ENCODE peak calls at places on chromosomes 4 and X, in five cellular contexts. Y is HL-60, O is tibial artery, H is sigmoid colon, M is lung. J is an unnamed sample.

GRCh38 chr4:56049428-56050212 is 100.9 kb downstream of the CEP135 start:
- DNase-seq in Y (peak), O (no peak), H (no peak), M (no peak), J (no peak)

GRCh38 chr4:116880625-116881024 is 204.8 kb downstream of the TRAM1L1 start:
- DNase-seq in Y (peak), O (no peak), H (no peak), M (no peak), J (no peak)

GRCh38 chr4:174154455-174154854 is 129.0 kb downstream of the FBXO8 start:
- DNase-seq in Y (no peak), O (no peak), H (peak), M (no peak), J (no peak)

GRCh38 chr4:155025762-155026457 is 182.5 kb upstream of the NPY2R start:
- DNase-seq in Y (peak), O (no peak), H (no peak), M (peak), J (no peak)

GRCh38 chrX:50211510-50211909 is 6.9 kb downstream of the CCNB3 start:
- DNase-seq in Y (peak), O (no peak), H (no peak), M (no peak), J (no peak)

GRCh38 chr4:130053723-130054122 is 957.8 kb downstream of the C4orf33 start:
- DNase-seq in Y (no peak), O (no peak), H (no peak), M (no peak), J (no peak)

GRCh38 chr4:134627386-134627785 is 425.8 kb upstream of the PABPC4L start:
- DNase-seq in Y (no peak), O (no peak), H (no peak), M (no peak), J (no peak)

GRCh38 chr4:71456841-71457240 is 118.0 kb downstream of the SLC4A4 start:
- DNase-seq in Y (no peak), O (no peak), H (no peak), M (no peak), J (no peak)

GRCh38 chr4:140641105-140641555 is 72.4 kb upstream of the UCP1 start:
- DNase-seq in Y (no peak), O (no peak), H (no peak), M (no peak), J (no peak)

GRCh38 chr4:60589425-60589824 is 610.7 kb upstream of the ADGRL3 start:
- DNase-seq in Y (no peak), O (no peak), H (no peak), M (no peak), J (no peak)

GRCh38 chr4:5638316-5638715 is 70.0 kb downstream of the EVC2 start:
- DNase-seq in Y (no peak), O (no peak), H (no peak), M (no peak), J (no peak)

GRCh38 chr4:126028871-126029270 is 714.1 kb downstream of the FAT4 start:
- DNase-seq in Y (no peak), O (no peak), H (no peak), M (no peak), J (no peak)

GRCh38 chr4:155544547-155544946 is 122.1 kb upstream of the GUCY1A1 start:
- DNase-seq in Y (no peak), O (no peak), H (peak), M (no peak), J (no peak)

GRCh38 chr4:75432683-75433082 is 81.5 kb downstream of the RCHY1 start:
- DNase-seq in Y (peak), O (no peak), H (no peak), M (no peak), J (no peak)

GRCh38 chr4:49032440-49033161 is 46.5 kb downstream of the CWH43 start:
- DNase-seq in Y (peak), O (no peak), H (no peak), M (no peak), J (no peak)

GRCh38 chrX:80817002-80817401 is 7.3 kb upstream of the BRWD3 start:
- DNase-seq in Y (no peak), O (no peak), H (no peak), M (no peak), J (no peak)

GRCh38 chr4:30802622-30803323 is 82.6 kb downstream of the PCDH7 start:
- DNase-seq in Y (no peak), O (no peak), H (no peak), M (no peak), J (no peak)

GRCh38 chrX:79630033-79631009 is 263.2 kb upstream of the ITM2A start:
- DNase-seq in Y (no peak), O (no peak), H (no peak), M (no peak), J (no peak)

GRCh38 chrX:13742397-13743176 is 8.0 kb downstream of the OFD1 start:
- DNase-seq in Y (peak), O (no peak), H (no peak), M (no peak), J (no peak)

GRCh38 chrX:49309401-49309981 is 6.0 kb downstream of the GAGE10 start:
- DNase-seq in Y (no peak), O (no peak), H (no peak), M (no peak), J (peak)

GRCh38 chr4:89562715-89563114 is 255.1 kb upstream of the GPRIN3 start:
- DNase-seq in Y (no peak), O (no peak), H (no peak), M (no peak), J (no peak)

GRCh38 chr4:39319678-39320077 is 46.5 kb downstream of the RFC1 start:
- DNase-seq in Y (no peak), O (no peak), H (no peak), M (no peak), J (no peak)

GRCh38 chr4:4542824-4543485 is 1.1 kb upstream of the STX18 start:
- DNase-seq in Y (no peak), O (no peak), H (no peak), M (no peak), J (no peak)

GRCh38 chrX:52353838-52354237 is 15.0 kb upstream of the XAGE2 start:
- DNase-seq in Y (no peak), O (no peak), H (no peak), M (no peak), J (no peak)

GRCh38 chrX:84865113-84865512 is 138.6 kb upstream of the APOOL start:
- DNase-seq in Y (no peak), O (no peak), H (no peak), M (no peak), J (no peak)

GRCh38 chr4:90950385-90950841 is 823.2 kb downstream of the CCSER1 start:
- DNase-seq in Y (no peak), O (no peak), H (no peak), M (no peak), J (no peak)

GRCh38 chr4:181684310-181684709 is 558.9 kb upstream of the TENM3 start:
- DNase-seq in Y (no peak), O (no peak), H (no peak), M (no peak), J (no peak)
- H3K27ac ChIP-seq in Y (no peak), O (no peak), H (no peak), M (no peak), J (no peak)

GRCh38 chr4:24857996-24858395 is 54.8 kb downstream of the CCDC149 start:
- DNase-seq in Y (no peak), O (no peak), H (no peak), M (no peak), J (no peak)
- H3K27ac ChIP-seq in Y (no peak), O (peak), H (peak), M (peak), J (peak)

GRCh38 chrX:17595456-17596035 is 141.7 kb upstream of the SCML1 start:
- DNase-seq in Y (no peak), O (no peak), H (no peak), M (no peak), J (no peak)

GRCh38 chrX:17590892-17591740 is 146.2 kb upstream of the SCML1 start:
- DNase-seq in Y (peak), O (peak), H (peak), M (peak), J (peak)

GRCh38 chrX:17588303-17588702 is 149.0 kb upstream of the SCML1 start:
- DNase-seq in Y (no peak), O (no peak), H (no peak), M (no peak), J (no peak)

GRCh38 chrX:17591741-17592110 is 145.6 kb upstream of the SCML1 start:
- DNase-seq in Y (no peak), O (no peak), H (no peak), M (no peak), J (no peak)

GRCh38 chrX:17592117-17592516 is 145.2 kb upstream of the SCML1 start:
- DNase-seq in Y (no peak), O (no peak), H (no peak), M (no peak), J (no peak)
- H3K27ac ChIP-seq in Y (no peak), O (peak), H (peak), M (no peak), J (no peak)

DNA sequence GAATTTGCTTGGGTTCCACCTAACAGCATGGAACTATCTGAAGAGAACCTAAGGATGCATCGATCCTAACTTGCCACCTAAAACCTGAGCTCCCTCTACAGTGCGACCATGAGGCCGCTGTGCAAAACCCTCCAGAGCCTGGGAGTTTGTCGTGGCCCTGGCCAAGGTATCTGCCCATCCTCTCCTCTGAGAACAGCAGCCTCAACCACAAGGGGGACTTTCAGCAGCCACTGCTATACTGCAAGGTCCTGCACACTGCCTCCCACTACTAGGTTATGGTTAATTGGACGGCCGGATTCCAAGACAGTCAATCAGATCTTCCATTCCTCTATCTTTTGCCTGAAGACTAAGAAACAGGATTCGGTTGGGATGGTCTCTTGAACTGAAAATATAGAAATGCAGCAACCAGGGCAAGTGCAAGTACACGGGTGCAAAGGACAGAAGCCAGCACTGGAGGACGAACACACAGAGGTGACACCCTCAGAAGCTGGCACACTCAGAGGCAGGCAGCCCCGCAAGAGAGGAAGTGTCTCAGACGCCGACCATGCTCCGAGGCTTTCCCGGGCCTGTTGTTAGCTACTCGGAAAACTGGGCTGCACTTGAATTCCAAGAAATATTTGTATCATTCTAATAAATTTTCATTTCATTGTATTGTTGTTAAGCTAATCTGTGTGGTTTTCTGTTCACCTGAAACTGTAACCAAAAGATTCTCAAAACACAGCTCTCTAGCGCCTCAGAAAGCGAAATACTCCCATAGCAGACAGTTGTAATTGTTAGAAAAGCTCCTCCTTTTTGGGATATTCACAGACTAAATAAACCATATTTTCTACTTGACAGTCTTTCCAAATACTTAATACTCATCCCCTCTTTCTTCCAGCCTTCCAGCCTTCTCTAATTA is 63.3 kb downstream of the AFAP1 start:
- DNase-seq in Y (no peak), O (no peak), H (peak), M (no peak), J (no peak)
- H3K27ac ChIP-seq in Y (no peak), O (peak), H (peak), M (no peak), J (peak)

DNA sequence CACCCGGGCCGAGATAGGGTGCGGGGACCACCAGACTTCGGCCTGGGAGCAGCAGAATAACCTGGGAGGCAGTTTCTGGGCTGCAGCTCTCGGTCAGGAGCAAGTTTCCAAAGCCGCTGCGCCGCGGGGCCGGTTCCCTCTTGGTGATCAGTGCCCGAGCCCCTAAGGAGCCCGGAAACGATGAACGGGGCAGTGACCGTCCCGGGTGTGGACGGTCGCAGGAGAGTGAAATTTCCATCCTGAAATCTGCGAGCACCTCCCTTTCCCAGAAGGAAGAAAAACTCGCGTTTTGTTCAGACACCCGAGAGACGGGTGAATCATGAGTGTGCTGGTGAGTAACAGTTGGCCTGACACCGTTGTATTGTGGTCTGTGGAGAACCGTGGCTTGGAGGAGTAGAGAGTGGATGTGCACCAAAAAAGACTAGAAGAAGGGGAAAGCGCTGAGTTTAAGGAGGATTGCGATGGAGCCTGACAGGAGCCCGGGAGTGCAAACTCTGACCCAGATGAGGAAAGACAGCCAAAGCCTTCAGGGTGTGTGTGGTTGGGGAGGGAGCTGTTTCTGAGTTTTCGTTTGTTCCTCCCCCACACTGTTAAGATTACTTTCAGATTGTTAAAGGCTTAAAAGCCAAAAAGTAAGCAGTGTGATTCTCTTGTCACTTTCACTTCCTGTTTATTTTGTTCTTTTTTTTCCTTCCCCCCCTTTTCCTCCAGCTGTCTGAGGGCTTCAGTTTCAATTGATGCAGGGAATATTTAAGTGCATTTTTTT is 824 bp downstream of the MCUB start:
- DNase-seq in Y (peak), O (no peak), H (peak), M (peak), J (peak)
- H3K27ac ChIP-seq in Y (no peak), O (peak), H (peak), M (peak), J (peak)

GRCh38 chrX:7147431-7147977 is at the start of gene STS:
- DNase-seq in Y (peak), O (peak), H (peak), M (peak), J (peak)

GRCh38 chrX:7146026-7146702 is 1.3 kb upstream of the STS start:
- DNase-seq in Y (no peak), O (no peak), H (no peak), M (no peak), J (no peak)

GRCh38 chrX:7145454-7145853 is 2.1 kb upstream of the STS start:
- DNase-seq in Y (no peak), O (no peak), H (no peak), M (no peak), J (no peak)

GRCh38 chrX:7147978-7148824 is at the start of gene PUDP:
- DNase-seq in Y (peak), O (peak), H (peak), M (peak), J (peak)

GRCh38 chrX:7146703-7147430 is 645 bp upstream of the STS start:
- DNase-seq in Y (peak), O (peak), H (peak), M (peak), J (peak)
- H3K27ac ChIP-seq in Y (peak), O (peak), H (peak), M (peak), J (peak)

GRCh38 chr4:81031389-81032173 is 1.1 kb downstream of the BMP3 start:
- DNase-seq in Y (no peak), O (no peak), H (no peak), M (peak), J (no peak)

GRCh38 chr4:81032174-81032551 is 1.7 kb downstream of the BMP3 start:
- DNase-seq in Y (no peak), O (no peak), H (no peak), M (no peak), J (no peak)

GRCh38 chr4:81032805-81033684 is 2.5 kb downstream of the BMP3 start:
- DNase-seq in Y (no peak), O (no peak), H (no peak), M (no peak), J (no peak)

GRCh38 chr4:81030061-81030616 is 369 bp upstream of the BMP3 start:
- DNase-seq in Y (no peak), O (no peak), H (no peak), M (no peak), J (no peak)

DNA sequence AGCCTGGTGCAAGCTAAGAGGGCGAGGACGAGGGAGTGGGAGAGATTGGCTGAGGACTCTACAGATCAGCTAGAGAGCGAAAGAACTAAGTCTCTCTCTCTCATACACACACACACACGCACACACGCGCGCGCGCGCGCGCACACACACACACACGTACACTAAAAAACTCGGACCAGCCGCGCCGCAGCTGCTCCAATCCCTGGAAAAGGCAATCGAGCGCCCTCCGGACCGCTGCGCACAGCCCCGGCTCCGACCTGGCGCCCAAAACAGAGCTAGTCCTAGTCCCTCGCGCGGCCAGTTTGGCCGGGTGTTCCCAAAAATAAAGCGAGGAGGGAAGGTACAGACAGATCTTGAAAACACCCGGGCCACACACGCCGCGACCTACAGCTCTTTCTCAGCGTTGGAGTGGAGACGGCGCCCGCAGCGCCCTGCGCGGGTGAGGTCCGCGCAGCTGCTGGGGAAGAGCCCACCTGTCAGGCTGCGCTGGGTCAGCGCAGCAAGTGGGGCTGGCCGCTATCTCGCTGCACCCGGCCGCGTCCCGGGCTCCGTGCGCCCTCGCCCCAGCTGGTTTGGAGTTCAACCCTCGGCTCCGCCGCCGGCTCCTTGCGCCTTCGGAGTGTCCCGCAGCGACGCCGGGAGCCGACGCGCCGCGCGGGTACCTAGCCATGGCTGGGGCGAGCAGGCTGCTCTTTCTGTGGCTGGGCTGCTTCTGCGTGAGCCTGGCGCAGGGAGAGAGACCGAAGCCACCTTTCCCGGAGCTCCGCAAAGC is at the start of gene BMP3:
- DNase-seq in Y (peak), O (no peak), H (peak), M (peak), J (no peak)
- H3K27ac ChIP-seq in Y (no peak), O (no peak), H (peak), M (no peak), J (no peak)

DNA sequence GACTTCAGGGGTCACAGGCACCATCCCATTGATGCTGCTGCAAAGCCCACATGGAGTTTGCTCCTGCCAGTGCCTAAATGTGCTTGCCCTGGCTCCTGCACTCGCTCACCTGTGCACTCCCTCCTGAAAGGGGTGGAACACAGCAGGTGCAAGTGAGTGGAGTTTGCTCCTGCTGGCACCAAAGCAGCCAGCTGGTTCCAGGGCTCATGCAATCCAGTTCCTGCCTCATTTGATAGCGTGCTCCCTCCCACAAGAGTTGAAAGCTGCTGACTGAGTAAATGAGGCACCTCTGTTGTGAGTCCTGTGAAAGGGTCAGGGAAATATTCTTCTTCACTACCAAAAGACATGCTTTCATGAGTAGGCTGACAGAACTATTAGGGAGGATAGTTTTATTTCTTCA is 30.5 kb downstream of the CXCL8 start:
- DNase-seq in Y (no peak), O (no peak), H (no peak), M (no peak), J (no peak)
- H3K27ac ChIP-seq in Y (no peak), O (no peak), H (no peak), M (no peak), J (no peak)

GRCh38 chr4:6912412-6912811 is 2.8 kb downstream of the TBC1D14 start:
- DNase-seq in Y (peak), O (no peak), H (peak), M (no peak), J (no peak)
- H3K27ac ChIP-seq in Y (peak), O (no peak), H (no peak), M (no peak), J (peak)

GRCh38 chr4:176302283-176303275 is 17.2 kb upstream of the SPCS3 start:
- DNase-seq in Y (no peak), O (no peak), H (no peak), M (no peak), J (no peak)
- H3K27ac ChIP-seq in Y (no peak), O (no peak), H (no peak), M (no peak), J (no peak)

J was measured in right atrium auricular region.